ENCODE peak calls at places on chromosomes 16 and 17, in seven cellular contexts. C, I, W, H, Z, P and S are unnamed samples.

GRCh38 chr17:9859781-9860180 is 34.1 kb downstream of the GLP2R start:
- DNase-seq in C (no peak), I (no peak), W (no peak), H (no peak), Z (no peak), P (no peak), S (no peak)

GRCh38 chr17:69960755-69961154 is 114.3 kb upstream of the KCNJ16 start:
- DNase-seq in C (no peak), I (no peak), W (no peak), H (no peak), Z (peak), P (no peak), S (no peak)

GRCh38 chr17:57548421-57549385 is 196.4 kb downstream of the CCDC182 start:
- DNase-seq in C (no peak), I (no peak), W (no peak), H (no peak), Z (peak), P (no peak), S (no peak)

GRCh38 chr17:78958556-78959191 is 21.0 kb downstream of the LGALS3BP start:
- DNase-seq in C (no peak), I (no peak), W (no peak), H (no peak), Z (no peak), P (no peak), S (no peak)

GRCh38 chr17:82972836-82973372 is 106.5 kb upstream of the METRNL start:
- DNase-seq in C (no peak), I (no peak), W (no peak), H (no peak), Z (no peak), P (no peak), S (no peak)

GRCh38 chr17:31495049-31495885 is 103.8 kb downstream of the RAB11FIP4 start:
- DNase-seq in C (no peak), I (no peak), W (no peak), H (no peak), Z (no peak), P (no peak), S (no peak)

GRCh38 chr16:71746442-71747046 is 22.0 kb upstream of the PHLPP2 start:
- DNase-seq in C (peak), I (no peak), W (peak), H (no peak), Z (no peak), P (no peak), S (no peak)

GRCh38 chr16:84751947-84752346 is 52.1 kb downstream of the USP10 start:
- DNase-seq in C (no peak), I (no peak), W (no peak), H (no peak), Z (no peak), P (no peak), S (no peak)

GRCh38 chr16:77807-78443 is at the start of gene MPG:
- DNase-seq in C (peak), I (peak), W (peak), H (peak), Z (peak), P (peak), S (peak)

GRCh38 chr17:48586355-48586924 is 3.6 kb downstream of the HOXB3 start:
- DNase-seq in C (no peak), I (peak), W (peak), H (no peak), Z (no peak), P (peak), S (no peak)

GRCh38 chr16:77951788-77952187 is 70.6 kb upstream of the CLEC3A start:
- DNase-seq in C (no peak), I (peak), W (peak), H (no peak), Z (no peak), P (no peak), S (no peak)

GRCh38 chr17:43900858-43901754 is 6.2 kb downstream of the MPP2 start:
- DNase-seq in C (no peak), I (no peak), W (no peak), H (no peak), Z (no peak), P (no peak), S (no peak)

GRCh38 chr17:67050476-67051154 is 6.3 kb downstream of the CACNG1 start:
- DNase-seq in C (no peak), I (no peak), W (no peak), H (no peak), Z (no peak), P (peak), S (no peak)

GRCh38 chr16:592518-593306 is 2.8 kb downstream of the RAB40C start:
- DNase-seq in C (no peak), I (peak), W (no peak), H (no peak), Z (no peak), P (no peak), S (no peak)

GRCh38 chr17:21248495-21248894 is 4.7 kb downstream of the NATD1 start:
- DNase-seq in C (no peak), I (no peak), W (no peak), H (no peak), Z (no peak), P (no peak), S (no peak)

GRCh38 chr17:32588982-32589381 is 102.2 kb downstream of the CDK5R1 start:
- DNase-seq in C (no peak), I (no peak), W (no peak), H (no peak), Z (no peak), P (no peak), S (no peak)

GRCh38 chr17:1714488-1714979 is 4.4 kb upstream of the TLCD2 start:
- DNase-seq in C (peak), I (no peak), W (peak), H (no peak), Z (peak), P (peak), S (no peak)

GRCh38 chr17:48148029-48148759 is 40.6 kb downstream of the SNX11 start:
- DNase-seq in C (no peak), I (peak), W (no peak), H (no peak), Z (no peak), P (no peak), S (no peak)

GRCh38 chr17:964881-965280 is 14.7 kb downstream of the NXN start:
- DNase-seq in C (no peak), I (no peak), W (no peak), H (no peak), Z (no peak), P (no peak), S (no peak)

GRCh38 chr17:17496189-17497064 is at the start of gene RASD1:
- DNase-seq in C (peak), I (peak), W (peak), H (peak), Z (peak), P (peak), S (peak)

GRCh38 chr17:68391561-68392268 is 65.6 kb downstream of the WIPI1 start:
- DNase-seq in C (no peak), I (no peak), W (no peak), H (no peak), Z (no peak), P (no peak), S (no peak)

GRCh38 chr17:36212958-36213357 is 2.1 kb downstream of the CCL4L2 start:
- DNase-seq in C (no peak), I (no peak), W (no peak), H (no peak), Z (no peak), P (no peak), S (no peak)

GRCh38 chr17:39281806-39282205 is 56.1 kb upstream of the STAC2 start:
- DNase-seq in C (no peak), I (no peak), W (no peak), H (no peak), Z (no peak), P (no peak), S (no peak)

GRCh38 chr17:80146121-80147034 is 550 bp downstream of the EIF4A3 start:
- DNase-seq in C (peak), I (peak), W (no peak), H (peak), Z (no peak), P (peak), S (peak)

GRCh38 chr17:71790791-71791190 is 330.0 kb upstream of the SOX9 start:
- DNase-seq in C (no peak), I (no peak), W (no peak), H (no peak), Z (no peak), P (no peak), S (no peak)

GRCh38 chr17:39716879-39717536 is 13.3 kb downstream of the MIEN1 start:
- DNase-seq in C (no peak), I (no peak), W (no peak), H (no peak), Z (no peak), P (no peak), S (no peak)

GRCh38 chr16:19595043-19595767 is 39.7 kb downstream of the VPS35L start:
- DNase-seq in C (no peak), I (no peak), W (no peak), H (no peak), Z (peak), P (no peak), S (no peak)

GRCh38 chr17:31413871-31414589 is 22.6 kb downstream of the RAB11FIP4 start:
- DNase-seq in C (no peak), I (no peak), W (no peak), H (no peak), Z (no peak), P (no peak), S (no peak)

GRCh38 chr16:59899940-59900339 is 1165.8 kb upstream of the GOT2 start:
- DNase-seq in C (no peak), I (no peak), W (no peak), H (no peak), Z (no peak), P (no peak), S (no peak)

GRCh38 chr16:87968541-87968940 is 17.3 kb downstream of the BANP start:
- DNase-seq in C (no peak), I (no peak), W (no peak), H (no peak), Z (no peak), P (no peak), S (no peak)

GRCh38 chr17:7234100-7235012 is at the start of gene DVL2:
- DNase-seq in C (peak), I (peak), W (peak), H (peak), Z (peak), P (peak), S (peak)

GRCh38 chr16:5867250-5867649 is 769.7 kb upstream of the EEF2KMT start:
- DNase-seq in C (no peak), I (no peak), W (no peak), H (no peak), Z (no peak), P (no peak), S (no peak)

GRCh38 chr17:60947100-60947499 is 269.4 kb downstream of the BCAS3 start:
- DNase-seq in C (no peak), I (no peak), W (no peak), H (no peak), Z (no peak), P (no peak), S (no peak)

GRCh38 chr16:58049697-58050185 is 24.2 kb downstream of the MMP15 start:
- DNase-seq in C (no peak), I (no peak), W (no peak), H (no peak), Z (no peak), P (no peak), S (no peak)

GRCh38 chr16:86545927-86546637 is 9.0 kb downstream of the MTHFSD start:
- DNase-seq in C (no peak), I (no peak), W (no peak), H (no peak), Z (no peak), P (no peak), S (no peak)

GRCh38 chr16:7921360-7921759 is 588.7 kb downstream of the RBFOX1 start:
- DNase-seq in C (no peak), I (no peak), W (no peak), H (no peak), Z (no peak), P (no peak), S (no peak)